ENCODE peak calls at places on chromosomes 5 and 9, in seven cellular contexts. P is sigmoid colon, C is Peyer's patch, Q is endothelial cell of umbilical vein, Z is A549, S is stomach, A is ovary. L is an unnamed sample.

GRCh38 chr5:126514159-126515141 is 80.6 kb downstream of the ALDH7A1 start:
- DNase-seq in P (no peak), C (no peak), Q (no peak), Z (no peak), S (no peak), A (peak; percentile 67), L (no peak)

GRCh38 chr9:5269249-5269715 is 35.2 kb downstream of the RLN2 start:
- DNase-seq in P (no peak), C (no peak), Q (peak; percentile 90), Z (no peak), S (no peak), A (no peak), L (no peak)

GRCh38 chr9:109107402-109108240 is 12.1 kb downstream of the TMEM245 start:
- DNase-seq in P (no peak), C (no peak), Q (peak; percentile 82), Z (peak; percentile 70), S (no peak), A (no peak), L (no peak)

GRCh38 chr9:93013856-93014582 is 44.5 kb upstream of the SUSD3 start:
- DNase-seq in P (peak; percentile 40), C (peak; percentile 14), Q (no peak), Z (no peak), S (no peak), A (no peak), L (no peak)

GRCh38 chr9:19748278-19749126 is 40.3 kb downstream of the SLC24A2 start:
- DNase-seq in P (no peak), C (no peak), Q (peak; percentile 37), Z (no peak), S (no peak), A (no peak), L (no peak)

GRCh38 chr5:173317852-173318251 is 10.4 kb downstream of the STC2 start:
- DNase-seq in P (no peak), C (no peak), Q (no peak), Z (no peak), S (no peak), A (no peak), L (no peak)

GRCh38 chr5:127101533-127101932 is 28.2 kb upstream of the C5orf63 start:
- DNase-seq in P (no peak), C (no peak), Q (peak; percentile 59), Z (no peak), S (no peak), A (no peak), L (no peak)

GRCh38 chr9:128244443-128245226 is 31.2 kb downstream of the GOLGA2 start:
- DNase-seq in P (peak; percentile 95), C (peak; percentile 27), Q (no peak), Z (no peak), S (peak; percentile 49), A (peak; percentile 51), L (no peak)

GRCh38 chr9:133027134-133027533 is 3.7 kb upstream of the GTF3C5 start:
- DNase-seq in P (no peak), C (no peak), Q (no peak), Z (no peak), S (no peak), A (no peak), L (no peak)

DNA sequence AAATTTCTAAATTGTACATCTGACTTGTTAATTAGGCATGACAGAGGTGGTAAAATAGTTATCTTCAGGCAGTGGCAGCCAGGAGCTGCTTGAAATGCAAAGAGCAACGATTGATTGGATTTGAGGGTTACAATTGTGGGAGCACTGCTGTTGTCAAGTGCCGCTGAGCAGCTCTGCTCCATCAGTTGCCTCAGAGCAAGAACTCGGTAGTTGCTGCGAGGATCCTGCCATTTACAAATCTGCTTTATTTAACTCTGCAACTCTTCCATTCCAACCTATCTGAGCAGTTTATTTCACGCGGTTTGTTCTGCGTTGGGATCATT is 12.6 kb downstream of the PBX3 start:
- DNase-seq in P (no peak), C (no peak), Q (peak; percentile 27), Z (no peak), S (no peak), A (no peak), L (no peak)
- H3K4me1 ChIP-seq in P (peaks cover 100% of the 10 kb centered on the region), C (no peaks in the 10 kb centered on the region), Q (peaks cover 13% of the 10 kb centered on the region), Z (peaks cover 4% of the 10 kb centered on the region), S (peaks cover 11% of the 10 kb centered on the region), A (peaks cover 3% of the 10 kb centered on the region), L (peaks cover 3% of the 10 kb centered on the region)

DNA sequence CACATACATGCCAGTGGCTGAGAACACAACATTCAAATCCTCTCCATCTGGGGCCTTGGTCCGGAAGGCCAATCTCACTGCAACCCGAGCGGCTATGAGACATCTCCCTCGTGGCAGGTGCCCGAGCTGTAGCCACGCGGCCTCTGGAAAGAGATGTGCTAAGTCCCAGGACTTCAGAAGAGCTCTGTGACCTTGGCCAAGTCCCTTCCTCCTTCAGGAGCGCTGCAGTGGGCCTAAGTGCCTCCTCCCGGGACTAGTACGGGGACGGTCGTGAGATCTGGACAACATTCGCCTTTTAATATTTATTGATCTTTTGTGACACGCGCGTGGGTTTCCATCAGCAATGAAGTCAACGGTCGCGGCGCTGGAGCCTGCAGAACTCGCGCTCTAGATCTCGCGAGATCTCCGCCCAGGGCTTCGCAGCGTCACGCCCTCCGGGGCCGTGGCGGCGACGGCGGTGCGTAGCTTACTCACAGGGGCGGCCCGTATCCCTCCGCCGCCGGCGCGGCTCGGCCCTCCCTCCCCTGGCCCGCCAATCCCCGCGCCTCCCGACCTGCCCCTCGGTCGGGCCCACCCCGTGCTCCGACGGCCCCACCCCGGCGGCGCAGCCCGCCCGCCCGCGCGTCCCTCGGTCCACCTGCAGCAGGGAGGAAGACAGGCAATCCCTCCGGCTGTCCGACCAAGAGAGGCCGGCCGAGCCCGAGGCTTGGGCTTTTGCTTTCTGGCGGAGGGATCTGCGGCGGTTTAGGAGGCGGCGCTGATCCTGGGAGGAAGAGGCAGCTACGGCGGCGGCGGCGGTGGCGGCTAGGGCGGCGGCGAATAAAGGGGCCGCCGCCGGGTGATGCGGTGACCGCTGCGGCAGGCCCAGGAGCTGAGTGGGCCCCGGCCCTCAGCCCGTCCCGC is at the start of gene UBE2D2:
- DNase-seq in P (peak; percentile 99), C (peak; percentile 97), Q (peak; percentile 97), Z (peak; percentile 95), S (peak; percentile 98), A (peak; percentile 99), L (peak; percentile 98)
- TF ChIP-seq POLR2A in P (peak; percentile 72), C (peak; percentile 83), Q (peak; percentile 89), Z (peak; percentile 57), S (no peak), A (peak; percentile 57), L (peak; percentile 88)

DNA sequence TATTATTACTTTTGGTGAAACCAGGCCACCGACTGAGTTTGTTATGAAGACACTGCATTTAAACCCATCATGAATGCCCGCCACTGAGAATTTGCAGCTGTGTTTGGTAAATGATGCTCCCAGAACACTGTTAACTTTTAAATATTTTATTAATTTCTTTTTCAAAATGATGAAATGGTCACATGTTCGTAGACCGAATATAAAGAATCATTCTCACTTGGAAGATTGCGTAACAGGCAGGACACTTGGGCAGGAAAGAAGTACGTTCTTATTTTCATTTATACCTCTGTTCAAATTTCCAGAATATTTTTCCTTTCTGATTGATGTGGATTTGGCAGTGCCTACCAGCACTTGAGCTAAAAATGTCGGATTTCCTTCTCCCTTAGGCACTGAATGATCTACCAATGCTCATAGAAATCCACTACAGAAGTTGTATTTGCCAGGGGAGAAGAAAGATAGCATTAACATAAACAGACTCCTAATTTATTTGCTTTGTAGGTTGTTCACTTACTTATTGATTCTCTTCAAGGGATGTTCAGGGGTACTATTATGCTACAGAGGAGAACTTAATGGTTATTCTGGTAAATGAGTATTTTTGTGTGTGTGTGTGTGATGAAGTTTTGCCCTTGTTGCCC is 13.8 kb downstream of the CYFIP2 start:
- DNase-seq in P (no peak), C (no peak), Q (no peak), Z (no peak), S (no peak), A (no peak), L (no peak)
- H3K4me1 ChIP-seq in P (no peaks in the 10 kb centered on the region), C (peaks cover 13% of the 10 kb centered on the region), Q (no peaks in the 10 kb centered on the region), Z (no peaks in the 10 kb centered on the region), S (no peaks in the 10 kb centered on the region), A (no peaks in the 10 kb centered on the region), L (no peaks in the 10 kb centered on the region)

DNA sequence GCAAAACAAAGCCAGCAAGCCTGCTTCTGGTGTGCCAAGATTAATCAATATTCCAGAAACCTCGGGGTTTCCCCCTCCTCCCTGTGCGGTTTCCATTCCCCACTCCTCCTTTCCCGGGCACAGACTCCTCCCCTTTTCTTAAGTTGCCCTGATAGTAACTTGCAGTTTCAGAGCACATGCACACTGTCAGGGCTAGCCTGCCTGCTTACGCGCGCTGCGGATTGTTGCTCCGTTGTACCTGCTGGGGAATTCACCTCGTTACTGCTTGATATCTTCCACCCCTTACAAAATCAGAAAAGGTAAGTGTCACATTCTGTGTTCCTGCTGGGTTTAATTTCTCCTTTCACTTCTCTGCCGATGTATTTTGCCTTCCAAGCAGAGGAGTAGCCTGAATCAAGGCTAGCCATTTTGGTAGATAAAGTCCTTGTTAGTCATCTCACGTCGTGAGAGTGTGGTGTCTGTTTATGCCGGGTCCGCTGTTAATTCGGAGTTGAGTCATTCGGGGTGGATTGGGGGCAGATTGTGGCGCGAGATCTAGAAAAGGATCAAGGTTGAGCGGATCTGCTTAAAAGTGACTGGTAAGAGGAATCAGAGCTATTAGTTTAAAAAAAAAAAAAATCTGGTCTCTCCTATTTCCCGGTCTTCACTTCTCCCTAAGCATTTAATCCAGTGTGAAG is at the start of gene SLC1A3:
- DNase-seq in P (peak; percentile 74), C (no peak), Q (peak; percentile 75), Z (peak; percentile 10), S (peak; percentile 46), A (peak; percentile 33), L (peak; percentile 54)
- TF ChIP-seq POLR2A in P (peak; percentile 46), C (no peak), Q (no peak), Z (no peak), S (no peak), A (peak; percentile 18), L (peak; percentile 76)

GRCh38 chr5:155046591-155046990 is 33.0 kb downstream of the KIF4B start:
- DNase-seq in P (no peak), C (no peak), Q (no peak), Z (no peak), S (no peak), A (no peak), L (no peak)
- H3K4me1 ChIP-seq in P (no peaks in the 10 kb centered on the region), C (no peaks in the 10 kb centered on the region), Q (no peaks in the 10 kb centered on the region), Z (no peaks in the 10 kb centered on the region), S (no peaks in the 10 kb centered on the region), A (no peaks in the 10 kb centered on the region), L (no peaks in the 10 kb centered on the region)

GRCh38 chr9:129867138-129868032 is 32.1 kb downstream of the USP20 start:
- DNase-seq in P (no peak), C (no peak), Q (no peak), Z (no peak), S (no peak), A (no peak), L (no peak)
- TF ChIP-seq POLR2A in P (no peak), C (no peak), Q (no peak), Z (no peak), S (no peak), A (no peak), L (no peak)

L was measured in body of pancreas.